ENCODE peak calls at places on chromosomes 12 and 14, in nine cellular contexts. B, E, N, V, H, X, L, K and G are unnamed samples.

GRCh38 chr14:74616507-74616906 is 4.5 kb upstream of the LTBP2 start:
- DNase-seq in B (peak), E (no peak), N (no peak), V (no peak), H (peak), X (no peak), L (no peak), K (no peak), G (peak)

GRCh38 chr12:32444895-32445294 is 45.5 kb downstream of the FGD4 start:
- DNase-seq in B (peak), E (no peak), N (no peak), V (no peak), H (peak), X (no peak), L (no peak), K (peak), G (peak)

GRCh38 chr12:81992461-81992860 is 233.3 kb upstream of the PPFIA2 start:
- DNase-seq in B (peak), E (no peak), N (peak), V (peak), H (peak), X (no peak), L (no peak), K (no peak), G (peak)

GRCh38 chr14:55103005-55103640 is 25.9 kb upstream of the LGALS3 start:
- DNase-seq in B (peak), E (peak), N (peak), V (peak), H (peak), X (peak), L (no peak), K (peak), G (peak)

GRCh38 chr14:85317491-85318021 is 212.4 kb upstream of the FLRT2 start:
- DNase-seq in B (peak), E (no peak), N (no peak), V (no peak), H (no peak), X (no peak), L (no peak), K (no peak), G (no peak)

GRCh38 chr14:51024377-51024776 is 70.5 kb downstream of the TRIM9 start:
- DNase-seq in B (no peak), E (no peak), N (no peak), V (no peak), H (no peak), X (no peak), L (no peak), K (no peak), G (no peak)

GRCh38 chr12:107775093-107775721 is 703 bp downstream of the ASCL4 start:
- DNase-seq in B (no peak), E (no peak), N (no peak), V (no peak), H (no peak), X (no peak), L (peak), K (no peak), G (no peak)

GRCh38 chr12:6335451-6336078 is 6.3 kb downstream of the TNFRSF1A start:
- DNase-seq in B (peak), E (peak), N (peak), V (peak), H (no peak), X (no peak), L (peak), K (peak), G (peak)

GRCh38 chr14:78631551-78631950 is 461.4 kb downstream of the NRXN3 start:
- DNase-seq in B (no peak), E (no peak), N (no peak), V (no peak), H (no peak), X (no peak), L (no peak), K (no peak), G (no peak)

GRCh38 chr12:4975574-4975973 is 65.9 kb downstream of the KCNA1 start:
- DNase-seq in B (no peak), E (no peak), N (no peak), V (no peak), H (no peak), X (no peak), L (peak), K (no peak), G (no peak)

GRCh38 chr12:67275380-67275913 is 6.3 kb downstream of the CAND1 start:
- DNase-seq in B (peak), E (no peak), N (no peak), V (no peak), H (no peak), X (no peak), L (no peak), K (no peak), G (peak)

GRCh38 chr14:77458249-77458950 is 507 bp downstream of the AHSA1 start:
- DNase-seq in B (peak), E (peak), N (peak), V (peak), H (no peak), X (no peak), L (no peak), K (peak), G (peak)

GRCh38 chr12:109293106-109293505 is 16.0 kb downstream of the FOXN4 start:
- DNase-seq in B (no peak), E (no peak), N (no peak), V (no peak), H (no peak), X (no peak), L (no peak), K (no peak), G (no peak)

GRCh38 chr12:27626239-27626638 is 70.0 kb upstream of the REP15 start:
- DNase-seq in B (peak), E (no peak), N (no peak), V (no peak), H (no peak), X (no peak), L (no peak), K (no peak), G (no peak)

GRCh38 chr12:122111070-122111750 is 32.7 kb downstream of the MLXIP start:
- DNase-seq in B (no peak), E (no peak), N (peak), V (no peak), H (peak), X (no peak), L (no peak), K (peak), G (no peak)

GRCh38 chr12:104414581-104415305 is 42.0 kb upstream of the CHST11 start:
- DNase-seq in B (peak), E (no peak), N (no peak), V (no peak), H (peak), X (no peak), L (no peak), K (no peak), G (no peak)

GRCh38 chr12:122988612-122989442 is 8.3 kb downstream of the ARL6IP4 start:
- DNase-seq in B (no peak), E (no peak), N (no peak), V (no peak), H (no peak), X (no peak), L (peak), K (no peak), G (no peak)

GRCh38 chr12:124750149-124750656 is 113.5 kb downstream of the SCARB1 start:
- DNase-seq in B (no peak), E (no peak), N (no peak), V (no peak), H (no peak), X (no peak), L (no peak), K (no peak), G (no peak)

GRCh38 chr14:105389534-105389933 is 8.8 kb upstream of the TEX22 start:
- DNase-seq in B (no peak), E (no peak), N (no peak), V (no peak), H (no peak), X (no peak), L (no peak), K (peak), G (no peak)

GRCh38 chr12:47276253-47277070 is 196.7 kb upstream of the AMIGO2 start:
- DNase-seq in B (peak), E (peak), N (peak), V (peak), H (no peak), X (peak), L (peak), K (peak), G (peak)

GRCh38 chr12:46071335-46071734 is 81.0 kb upstream of the SCAF11 start:
- DNase-seq in B (no peak), E (no peak), N (no peak), V (no peak), H (no peak), X (no peak), L (no peak), K (no peak), G (peak)

GRCh38 chr12:56190695-56191155 is 1.4 kb upstream of the SMARCC2 start:
- DNase-seq in B (no peak), E (no peak), N (no peak), V (no peak), H (no peak), X (no peak), L (no peak), K (no peak), G (no peak)

GRCh38 chr12:57795354-57795753 is 12.8 kb downstream of the TSFM start:
- DNase-seq in B (peak), E (no peak), N (no peak), V (no peak), H (no peak), X (no peak), L (no peak), K (no peak), G (no peak)

GRCh38 chr12:119505001-119505400 is 88.6 kb upstream of the TMEM233 start:
- DNase-seq in B (peak), E (no peak), N (no peak), V (no peak), H (peak), X (no peak), L (no peak), K (no peak), G (no peak)

GRCh38 chr12:85781751-85782150 is 54.5 kb downstream of the RASSF9 start:
- DNase-seq in B (no peak), E (no peak), N (no peak), V (no peak), H (no peak), X (no peak), L (no peak), K (no peak), G (no peak)

GRCh38 chr14:23577710-23578392 is 739 bp downstream of the JPH4 start:
- DNase-seq in B (no peak), E (no peak), N (no peak), V (no peak), H (no peak), X (no peak), L (peak), K (no peak), G (no peak)

GRCh38 chr14:98599082-98599481 is 672.9 kb downstream of the BCL11B start:
- DNase-seq in B (no peak), E (no peak), N (no peak), V (no peak), H (no peak), X (no peak), L (no peak), K (no peak), G (no peak)

GRCh38 chr14:102914474-102915291 is 7.8 kb upstream of the AMN start:
- DNase-seq in B (no peak), E (no peak), N (no peak), V (no peak), H (no peak), X (no peak), L (peak), K (no peak), G (no peak)

GRCh38 chr14:68747366-68747765 is 45.5 kb downstream of the ZFP36L1 start:
- DNase-seq in B (no peak), E (no peak), N (no peak), V (no peak), H (no peak), X (no peak), L (no peak), K (no peak), G (no peak)
- TF ChIP-seq CTCF in B (no peak), E (no peak), N (no peak), V (no peak), H (no peak), X (no peak), L (no peak), K (no peak), G (no peak)

DNA sequence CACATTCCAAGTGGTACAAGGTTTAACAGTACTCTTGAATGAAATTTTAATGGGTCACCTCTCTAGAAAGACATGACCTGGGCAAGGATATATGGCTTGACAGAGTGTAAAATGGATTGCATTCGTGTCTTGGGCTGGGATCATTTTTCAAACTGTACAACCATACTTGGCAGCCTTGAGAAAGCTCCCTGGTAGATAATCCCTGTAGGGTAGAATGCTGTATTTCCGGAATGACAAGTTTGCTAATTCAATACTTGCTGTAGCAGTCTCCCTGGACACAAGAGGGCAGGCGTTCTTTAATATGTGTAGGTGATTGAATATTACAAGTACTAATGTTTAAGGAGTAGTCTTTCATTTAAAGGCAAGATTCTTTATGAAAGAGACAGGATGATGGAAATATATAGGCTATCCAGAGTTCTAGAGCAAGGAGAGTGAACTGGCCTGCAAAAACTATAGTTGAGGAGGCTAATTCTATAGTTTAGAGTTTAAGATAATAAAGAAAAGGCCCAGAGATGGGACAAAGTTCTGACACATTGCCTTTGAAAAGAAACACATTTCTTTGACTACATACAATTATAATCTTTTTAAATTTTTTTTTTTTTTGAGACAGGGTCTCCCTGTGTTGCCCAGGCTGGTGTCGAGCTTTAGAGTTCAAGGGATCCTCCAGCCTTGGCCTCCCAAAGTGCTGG is 53.4 kb downstream of the PLBD1 start:
- DNase-seq in B (peak), E (no peak), N (peak), V (no peak), H (peak), X (no peak), L (peak), K (peak), G (peak)
- TF ChIP-seq CTCF in B (peak), E (peak), N (peak), V (no peak), H (peak), X (peak), L (peak), K (peak), G (peak)

DNA sequence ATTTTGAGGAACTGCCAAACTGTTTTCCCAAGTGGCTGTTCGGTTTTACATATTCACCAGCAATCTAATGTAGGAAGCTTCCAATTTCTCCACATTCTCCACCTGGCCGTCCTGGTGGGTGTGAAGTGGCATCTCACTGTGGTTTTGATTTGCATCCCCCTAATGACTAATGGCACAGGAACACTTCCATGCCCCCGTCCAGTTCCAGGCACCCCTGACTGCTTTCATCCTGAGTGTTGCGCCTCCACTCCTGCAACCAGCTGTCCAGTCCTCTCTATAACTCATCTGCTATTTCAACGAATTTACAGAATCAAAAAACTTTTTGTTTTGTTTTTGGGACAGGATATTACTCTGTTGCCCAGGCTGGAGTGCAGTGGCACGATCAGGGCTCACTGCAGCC is 5.6 kb downstream of the STXBP6 start:
- DNase-seq in B (peak), E (no peak), N (no peak), V (no peak), H (no peak), X (no peak), L (no peak), K (no peak), G (no peak)
- TF ChIP-seq CTCF in B (no peak), E (no peak), N (no peak), V (no peak), H (no peak), X (no peak), L (no peak), K (no peak), G (no peak)

GRCh38 chr12:2035421-2036080 is 17.2 kb upstream of the CACNA1C start:
- DNase-seq in B (no peak), E (no peak), N (no peak), V (no peak), H (no peak), X (no peak), L (no peak), K (no peak), G (no peak)
- TF ChIP-seq CTCF in B (no peak), E (no peak), N (no peak), V (no peak), H (no peak), X (no peak), L (no peak), K (no peak), G (no peak)

GRCh38 chr14:49677643-49678042 is 10.4 kb downstream of the POLE2 start:
- DNase-seq in B (no peak), E (no peak), N (no peak), V (no peak), H (no peak), X (no peak), L (no peak), K (no peak), G (no peak)
- TF ChIP-seq CTCF in B (peak), E (no peak), N (no peak), V (no peak), H (peak), X (peak), L (no peak), K (no peak), G (no peak)